ENCODE peak calls at places on chromosomes 12 and 14, in seven cellular contexts. I, K, P, W, A, J and R are unnamed samples.

GRCh38 chr14:68384335-68384734 is 408.5 kb downstream of the ZFP36L1 start:
- DNase-seq in I (no peak), K (peak), P (no peak), W (peak), A (no peak), J (peak), R (no peak)

GRCh38 chr12:105237671-105238070 is 1.7 kb upstream of the APPL2 start:
- DNase-seq in I (no peak), K (no peak), P (no peak), W (no peak), A (no peak), J (no peak), R (no peak)

GRCh38 chr12:83476695-83477094 is 790.0 kb downstream of the TMTC2 start:
- DNase-seq in I (no peak), K (no peak), P (no peak), W (no peak), A (no peak), J (no peak), R (no peak)

GRCh38 chr12:64088431-64089349 is 133.4 kb downstream of the KICS2 start:
- DNase-seq in I (no peak), K (peak), P (peak), W (no peak), A (no peak), J (peak), R (peak)

GRCh38 chr12:10941916-10942607 is 3.0 kb upstream of the TAS2R14 start:
- DNase-seq in I (no peak), K (peak), P (no peak), W (no peak), A (peak), J (no peak), R (no peak)

GRCh38 chr14:61077437-61077836 is 96.4 kb downstream of the SLC38A6 start:
- DNase-seq in I (no peak), K (no peak), P (no peak), W (no peak), A (no peak), J (no peak), R (no peak)

GRCh38 chr14:22837059-22837749 is 819 bp downstream of the MMP14 start:
- DNase-seq in I (no peak), K (peak), P (no peak), W (peak), A (peak), J (no peak), R (no peak)

GRCh38 chr14:69105326-69105725 is 47.6 kb downstream of the DCAF5 start:
- DNase-seq in I (no peak), K (no peak), P (no peak), W (no peak), A (no peak), J (no peak), R (no peak)

GRCh38 chr14:92486881-92487280 is 26.7 kb upstream of the RIN3 start:
- DNase-seq in I (no peak), K (no peak), P (no peak), W (no peak), A (no peak), J (no peak), R (no peak)

GRCh38 chr12:124392991-124393790 is 98.3 kb downstream of the RFLNA start:
- DNase-seq in I (no peak), K (peak), P (no peak), W (peak), A (peak), J (peak), R (no peak)

GRCh38 chr12:32435921-32436710 is 36.8 kb downstream of the FGD4 start:
- DNase-seq in I (no peak), K (no peak), P (no peak), W (no peak), A (no peak), J (no peak), R (no peak)

GRCh38 chr14:64423987-64424386 is 35.8 kb downstream of the MTHFD1 start:
- DNase-seq in I (no peak), K (no peak), P (no peak), W (no peak), A (no peak), J (no peak), R (no peak)

GRCh38 chr12:114685869-114686268 is 1.9 kb upstream of the TBX3 start:
- DNase-seq in I (no peak), K (no peak), P (no peak), W (no peak), A (no peak), J (no peak), R (no peak)

GRCh38 chr12:57138526-57139272 is 8.7 kb downstream of the LRP1-AS start:
- DNase-seq in I (no peak), K (peak), P (no peak), W (peak), A (no peak), J (peak), R (no peak)

GRCh38 chr14:89040438-89041244 is 216.2 kb downstream of the TTC8 start:
- DNase-seq in I (peak), K (peak), P (peak), W (peak), A (peak), J (peak), R (peak)

GRCh38 chr12:105321125-105321524 is 9.4 kb upstream of the C12orf75 start:
- DNase-seq in I (no peak), K (no peak), P (no peak), W (no peak), A (no peak), J (no peak), R (no peak)

GRCh38 chr12:60173213-60174170 is 577.7 kb downstream of the SLC16A7 start:
- DNase-seq in I (no peak), K (no peak), P (no peak), W (no peak), A (no peak), J (no peak), R (no peak)

GRCh38 chr14:85528080-85528881 is 1.7 kb upstream of the FLRT2 start:
- DNase-seq in I (no peak), K (peak), P (no peak), W (peak), A (no peak), J (peak), R (no peak)

GRCh38 chr12:122362758-122363157 is 59.7 kb downstream of the CLIP1 start:
- DNase-seq in I (no peak), K (no peak), P (no peak), W (no peak), A (no peak), J (no peak), R (no peak)

GRCh38 chr12:122371475-122372045 is 50.9 kb downstream of the CLIP1 start:
- DNase-seq in I (no peak), K (no peak), P (no peak), W (no peak), A (no peak), J (no peak), R (no peak)

GRCh38 chr12:122363782-122364181 is 58.7 kb downstream of the CLIP1 start:
- DNase-seq in I (no peak), K (no peak), P (no peak), W (no peak), A (no peak), J (peak), R (no peak)

GRCh38 chr12:122368361-122369073 is 54.0 kb downstream of the CLIP1 start:
- DNase-seq in I (no peak), K (peak), P (peak), W (no peak), A (no peak), J (no peak), R (peak)

DNA sequence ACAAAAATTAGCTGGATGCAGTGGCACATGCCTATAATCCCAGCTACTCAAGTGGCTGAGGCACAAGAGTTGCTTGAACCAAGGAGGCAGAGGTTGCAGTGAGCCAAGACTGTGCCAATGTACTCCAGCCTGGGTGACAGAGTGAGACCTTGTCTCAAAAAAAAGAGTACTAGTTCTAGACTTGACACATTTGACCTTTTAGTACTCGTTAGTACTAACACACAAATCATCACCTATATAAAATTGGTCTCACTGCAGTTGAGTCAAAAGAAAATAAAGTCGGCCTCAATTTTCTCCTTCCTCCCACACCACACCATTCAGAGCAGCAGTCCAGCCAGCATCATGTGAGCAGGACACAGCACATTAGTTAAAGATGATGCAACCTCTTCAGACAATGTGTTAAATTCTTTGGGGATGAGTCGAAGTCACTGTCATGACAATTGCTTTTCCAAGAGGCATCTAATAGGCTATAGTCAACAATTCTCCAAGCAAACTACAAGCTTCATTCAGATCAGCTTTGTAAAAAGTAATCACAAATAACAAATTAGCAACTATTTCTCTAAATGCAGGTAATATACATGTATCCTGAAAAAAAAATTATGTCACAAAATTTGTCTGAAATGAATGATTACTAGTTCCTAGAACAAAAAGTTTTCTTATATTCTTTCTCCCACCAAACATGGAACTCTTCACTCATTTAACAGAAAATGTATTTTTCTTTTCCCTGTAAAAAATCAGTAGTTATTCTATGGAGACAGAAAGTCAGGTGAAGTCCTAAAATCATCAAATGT is 55.6 kb downstream of the CLIP1 start:
- DNase-seq in I (no peak), K (peak), P (peak), W (no peak), A (no peak), J (peak), R (peak)
- H3K27ac ChIP-seq in I (no peak), K (peak), P (peak), W (peak), A (peak), J (peak), R (peak)

DNA sequence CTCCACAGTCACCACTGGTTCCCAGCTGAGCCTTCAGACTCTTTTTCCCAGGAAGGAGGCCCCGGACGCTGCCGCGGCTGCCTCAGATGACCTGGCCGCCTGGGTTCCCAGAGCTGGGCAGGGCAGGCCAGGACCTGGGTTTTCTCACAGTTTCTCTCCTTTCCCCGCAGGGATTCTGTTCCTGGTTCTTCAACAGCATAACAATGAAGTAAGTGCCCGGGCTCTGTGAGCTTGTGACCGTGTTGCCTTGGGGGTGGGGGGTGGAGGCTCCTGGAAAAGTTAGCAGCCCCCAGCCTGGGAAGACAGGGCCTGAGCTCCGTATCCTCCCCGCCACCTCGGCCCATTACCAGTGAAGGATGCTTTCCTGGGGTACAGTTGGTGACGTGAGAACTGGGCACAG is 43.7 kb downstream of the TMEM63C start:
- DNase-seq in I (no peak), K (no peak), P (no peak), W (no peak), A (no peak), J (no peak), R (no peak)
- H3K27ac ChIP-seq in I (no peak), K (no peak), P (no peak), W (no peak), A (no peak), J (no peak), R (no peak)

DNA sequence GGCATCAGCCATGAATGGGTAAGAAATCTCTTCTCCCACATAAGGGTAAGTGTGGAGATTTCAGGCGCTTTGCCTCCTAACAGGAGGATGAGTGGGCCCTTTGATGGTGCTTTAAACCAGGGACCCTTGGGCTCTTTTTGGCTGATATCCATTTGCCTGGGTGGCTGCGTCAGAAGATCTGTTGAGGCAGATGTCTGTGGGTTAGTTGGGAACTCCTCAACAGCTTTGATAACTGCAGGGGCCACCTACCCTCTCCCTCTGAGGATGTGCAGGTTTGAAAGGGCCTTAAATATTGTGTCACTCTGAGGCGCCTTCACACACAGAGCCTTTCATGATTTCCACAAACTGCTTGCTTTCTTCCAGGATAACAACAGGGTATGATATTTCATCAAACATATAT is 210.7 kb downstream of the PPM1H start:
- DNase-seq in I (no peak), K (no peak), P (no peak), W (no peak), A (no peak), J (no peak), R (no peak)
- H3K27ac ChIP-seq in I (no peak), K (peak), P (peak), W (peak), A (no peak), J (no peak), R (peak)

GRCh38 chr12:31366104-31366621 is 40.2 kb upstream of the SINHCAF start:
- DNase-seq in I (no peak), K (no peak), P (no peak), W (no peak), A (no peak), J (no peak), R (no peak)

GRCh38 chr12:31368666-31369361 is 42.9 kb upstream of the SINHCAF start:
- DNase-seq in I (no peak), K (peak), P (no peak), W (no peak), A (peak), J (no peak), R (no peak)

GRCh38 chr12:31369712-31370521 is 44.0 kb upstream of the SINHCAF start:
- DNase-seq in I (no peak), K (peak), P (no peak), W (no peak), A (peak), J (peak), R (no peak)

GRCh38 chr12:31370645-31371620 is 45.0 kb upstream of the SINHCAF start:
- DNase-seq in I (no peak), K (peak), P (no peak), W (no peak), A (peak), J (no peak), R (no peak)
- H3K27ac ChIP-seq in I (no peak), K (peak), P (peak), W (no peak), A (no peak), J (no peak), R (peak)

DNA sequence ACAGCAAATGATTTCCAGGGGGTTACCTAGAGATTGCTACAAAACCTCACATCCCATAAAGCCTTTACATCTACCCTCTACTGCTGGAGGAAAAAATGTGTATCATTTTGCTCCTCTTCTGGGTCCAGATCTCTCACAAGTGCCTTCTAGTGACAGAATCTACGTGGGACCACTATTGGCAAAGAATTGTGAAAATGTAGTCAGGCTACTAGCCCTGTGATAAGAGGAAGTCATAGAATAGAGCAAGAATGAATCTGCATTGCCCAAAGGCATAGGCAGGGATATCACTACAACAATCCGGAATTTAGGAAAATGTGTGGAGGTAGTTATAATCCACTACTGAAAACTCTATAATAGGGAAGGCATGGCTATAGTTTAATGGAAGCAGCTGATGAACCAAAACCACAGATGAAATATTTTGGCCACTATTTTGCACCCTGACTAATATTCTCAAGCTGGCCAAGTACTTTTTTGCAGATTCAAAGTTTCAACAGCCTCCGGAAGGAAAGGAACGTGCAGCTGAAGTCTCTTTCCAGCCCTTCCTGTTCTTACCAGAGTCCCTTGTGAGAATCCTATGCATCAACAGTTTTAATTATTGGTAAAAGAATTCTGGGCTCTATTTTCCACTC is 176.8 kb downstream of the PHLDA1 start:
- DNase-seq in I (no peak), K (no peak), P (no peak), W (no peak), A (no peak), J (no peak), R (no peak)
- H3K27ac ChIP-seq in I (no peak), K (no peak), P (peak), W (no peak), A (no peak), J (no peak), R (no peak)